ENCODE peak calls at places on chromosome 3, in four cellular contexts. One of them, this sample, is unnamed.

GRCh38 chr3:24688446-24689148 is 193.9 kb upstream of the THRB start:
- DNase-seq in A549: no peak
- DNase-seq in HepG2: peak; percentile 10
- DNase-seq in H1: no peak
- DNase-seq in this sample: no peak

GRCh38 chr3:169660709-169661566 is 2.6 kb downstream of the MECOM start:
- DNase-seq in A549: no peak
- DNase-seq in HepG2: no peak
- DNase-seq in H1: peak; percentile 52
- DNase-seq in this sample: no peak

GRCh38 chr3:66465034-66465433 is 35.8 kb downstream of the LRIG1 start:
- DNase-seq in A549: no peak
- DNase-seq in HepG2: no peak
- DNase-seq in H1: no peak
- DNase-seq in this sample: no peak

GRCh38 chr3:115146032-115146417 is 1.1 kb downstream of the ZBTB20 start:
- DNase-seq in A549: peak; percentile 56
- DNase-seq in HepG2: peak; percentile 59
- DNase-seq in H1: no peak
- DNase-seq in this sample: peak; percentile 17

GRCh38 chr3:117355566-117355965 is 646.0 kb downstream of the TUSC7 start:
- DNase-seq in A549: peak; percentile 3
- DNase-seq in HepG2: peak; percentile 2
- DNase-seq in H1: peak; percentile 51
- DNase-seq in this sample: no peak

GRCh38 chr3:131778526-131778925 is 256.3 kb downstream of the CPNE4 start:
- DNase-seq in A549: no peak
- DNase-seq in HepG2: no peak
- DNase-seq in H1: no peak
- DNase-seq in this sample: no peak

GRCh38 chr3:12395349-12396012 is 88.8 kb upstream of the TSEN2 start:
- DNase-seq in A549: no peak
- DNase-seq in HepG2: no peak
- DNase-seq in H1: no peak
- DNase-seq in this sample: no peak

GRCh38 chr3:36219398-36219797 is 160.9 kb upstream of the STAC start:
- DNase-seq in A549: no peak
- DNase-seq in HepG2: no peak
- DNase-seq in H1: no peak
- DNase-seq in this sample: no peak

GRCh38 chr3:19342428-19342827 is 194.1 kb downstream of the KCNH8 start:
- DNase-seq in A549: no peak
- DNase-seq in HepG2: no peak
- DNase-seq in H1: no peak
- DNase-seq in this sample: no peak

GRCh38 chr3:117510396-117510795 is 800.8 kb downstream of the TUSC7 start:
- DNase-seq in A549: no peak
- DNase-seq in HepG2: no peak
- DNase-seq in H1: no peak
- DNase-seq in this sample: no peak

GRCh38 chr3:20123121-20123652 is 62.8 kb downstream of the SGO1 start:
- DNase-seq in A549: no peak
- DNase-seq in HepG2: no peak
- DNase-seq in H1: no peak
- DNase-seq in this sample: no peak

GRCh38 chr3:188946837-188947236 is 224.9 kb upstream of the TPRG1 start:
- DNase-seq in A549: no peak
- DNase-seq in HepG2: no peak
- DNase-seq in H1: no peak
- DNase-seq in this sample: no peak

GRCh38 chr3:69095636-69096035 is 10.9 kb downstream of the ARL6IP5 start:
- DNase-seq in A549: no peak
- DNase-seq in HepG2: no peak
- DNase-seq in H1: no peak
- DNase-seq in this sample: no peak
- TF ChIP-seq RNF2 in A549: no peak
- TF ChIP-seq RNF2 in HepG2: no peak
- TF ChIP-seq RNF2 in H1: no peak
- TF ChIP-seq RNF2 in this sample: no peak

GRCh38 chr3:15217841-15218267 is 11.8 kb downstream of the CAPN7 start:
- DNase-seq in A549: no peak
- DNase-seq in HepG2: no peak
- DNase-seq in H1: no peak
- DNase-seq in this sample: no peak
- TF ChIP-seq CHD2 in A549: no peak
- TF ChIP-seq CHD2 in HepG2: no peak
- TF ChIP-seq CHD2 in H1: no peak
- TF ChIP-seq CHD2 in this sample: no peak

GRCh38 chr3:27678234-27678633 is 43.9 kb downstream of the EOMES start:
- DNase-seq in A549: no peak
- DNase-seq in HepG2: no peak
- DNase-seq in H1: no peak
- DNase-seq in this sample: no peak
- TF ChIP-seq RAD21 in A549: no peak
- TF ChIP-seq RAD21 in HepG2: no peak
- TF ChIP-seq RAD21 in H1: no peak
- TF ChIP-seq RAD21 in this sample: no peak

DNA sequence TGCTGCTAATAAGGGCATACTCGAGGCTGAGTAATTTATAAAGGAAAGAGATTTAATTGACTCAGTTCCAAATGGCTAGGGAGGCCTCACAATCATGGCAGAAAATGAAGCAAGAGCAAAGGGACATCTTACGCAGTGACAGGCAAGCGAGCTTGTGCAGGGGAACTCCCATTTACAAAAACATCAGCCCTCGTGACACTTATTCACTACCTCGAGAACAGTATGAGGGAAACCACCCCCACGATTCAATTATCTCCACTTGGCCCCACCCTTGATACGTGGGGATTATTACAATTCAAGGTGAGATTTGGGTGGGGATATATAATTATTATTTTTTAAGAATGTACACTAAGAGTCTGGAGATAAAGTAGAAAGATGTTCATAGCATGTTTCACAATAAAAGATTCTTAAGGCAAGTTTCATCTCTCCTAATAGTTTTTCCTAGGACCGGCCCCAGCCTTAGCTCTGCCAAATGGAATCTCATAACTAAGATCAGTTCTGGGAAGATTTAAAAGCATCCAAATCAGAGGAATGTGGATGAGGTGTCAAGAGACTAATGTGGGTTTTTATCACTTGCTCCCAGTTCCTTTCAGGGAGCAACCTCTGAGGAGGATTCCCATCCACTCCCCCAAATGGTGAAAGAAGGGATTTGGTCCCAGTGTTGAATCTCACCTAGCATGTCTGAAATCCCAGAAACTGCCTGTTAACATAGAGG is 221.0 kb downstream of the ZMAT3 start:
- DNase-seq in A549: no peak
- DNase-seq in HepG2: no peak
- DNase-seq in H1: no peak
- DNase-seq in this sample: no peak
- TF ChIP-seq RNF2 in A549: no peak
- TF ChIP-seq RNF2 in HepG2: no peak
- TF ChIP-seq RNF2 in H1: no peak
- TF ChIP-seq RNF2 in this sample: no peak

DNA sequence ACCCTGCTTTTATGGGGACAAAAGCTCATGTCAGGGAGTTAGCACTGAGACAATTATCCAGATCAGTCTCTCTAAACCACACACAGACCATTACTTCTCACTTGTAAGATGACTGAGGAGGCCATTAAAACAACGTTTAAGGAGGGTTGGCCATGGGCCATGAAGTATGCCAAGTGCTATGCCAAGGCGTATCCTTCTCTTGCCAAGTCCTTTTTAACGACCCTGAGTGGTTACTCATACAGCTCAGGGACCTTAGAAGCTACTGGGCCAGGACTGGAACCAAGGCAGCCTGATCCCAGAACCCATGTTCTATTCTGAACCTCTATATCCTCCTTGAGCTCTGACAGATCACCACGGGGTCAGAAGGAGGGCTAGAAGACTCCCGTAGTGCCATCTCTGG is 50.0 kb downstream of the NMNAT3 start:
- DNase-seq in A549: no peak
- DNase-seq in HepG2: no peak
- DNase-seq in H1: no peak
- DNase-seq in this sample: no peak
- TF ChIP-seq CHD2 in A549: no peak
- TF ChIP-seq CHD2 in HepG2: no peak
- TF ChIP-seq CHD2 in H1: no peak
- TF ChIP-seq CHD2 in this sample: no peak

GRCh38 chr3:60064210-60065178 is 1014.7 kb upstream of the CFAP20DC start:
- DNase-seq in A549: no peak
- DNase-seq in HepG2: no peak
- DNase-seq in H1: no peak
- DNase-seq in this sample: no peak
- TF ChIP-seq RAD21 in A549: no peak
- TF ChIP-seq RAD21 in HepG2: no peak
- TF ChIP-seq RAD21 in H1: no peak
- TF ChIP-seq RAD21 in this sample: no peak

DNA sequence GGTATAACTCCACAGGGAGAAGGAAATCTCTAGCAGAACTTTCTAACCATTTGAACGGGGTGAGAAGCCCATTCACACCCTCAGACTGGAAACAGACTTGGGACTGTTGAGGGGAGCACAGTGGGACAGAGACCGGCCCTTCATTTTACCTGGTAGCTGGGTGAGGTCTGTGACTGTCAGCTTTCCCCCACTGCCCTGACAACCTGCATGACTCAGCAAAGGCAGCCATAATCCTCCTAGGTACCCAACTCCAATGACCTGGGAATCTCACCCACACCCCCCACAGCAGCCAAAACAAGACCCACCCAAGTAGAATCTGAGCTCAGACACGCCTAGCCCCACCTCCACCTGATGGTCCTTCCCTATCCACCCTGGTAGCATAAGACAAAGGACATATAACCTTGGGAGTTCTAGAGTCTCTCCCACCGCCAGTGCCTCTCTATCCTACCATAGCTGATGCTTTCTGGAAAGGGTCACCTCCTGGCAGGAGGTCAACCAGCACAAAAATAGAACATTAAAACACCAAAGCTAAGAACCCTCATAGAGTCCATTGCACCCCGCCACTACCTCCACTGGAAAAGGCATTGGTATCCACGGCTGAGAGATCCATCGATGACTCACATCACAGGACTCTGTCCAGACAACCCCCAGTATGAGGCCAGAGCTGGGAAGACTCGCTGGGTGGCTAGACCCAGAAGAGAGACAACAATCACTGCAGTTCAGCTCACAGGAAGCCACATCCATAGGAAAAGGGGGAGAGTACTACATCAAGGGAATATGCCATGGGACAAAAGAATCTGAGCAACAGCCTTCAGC is 28.0 kb downstream of the SENP7 start:
- DNase-seq in A549: no peak
- DNase-seq in HepG2: no peak
- DNase-seq in H1: no peak
- DNase-seq in this sample: no peak
- TF ChIP-seq RNF2 in A549: no peak
- TF ChIP-seq RNF2 in HepG2: no peak
- TF ChIP-seq RNF2 in H1: no peak
- TF ChIP-seq RNF2 in this sample: no peak

GRCh38 chr3:170907519-170908234 is 760 bp downstream of the EIF5A2 start:
- DNase-seq in A549: peak; percentile 15
- DNase-seq in HepG2: peak; percentile 9
- DNase-seq in H1: peak; percentile 51
- DNase-seq in this sample: no peak
- TF ChIP-seq CHD2 in A549: no peak
- TF ChIP-seq CHD2 in HepG2: no peak
- TF ChIP-seq CHD2 in H1: no peak
- TF ChIP-seq CHD2 in this sample: no peak

DNA sequence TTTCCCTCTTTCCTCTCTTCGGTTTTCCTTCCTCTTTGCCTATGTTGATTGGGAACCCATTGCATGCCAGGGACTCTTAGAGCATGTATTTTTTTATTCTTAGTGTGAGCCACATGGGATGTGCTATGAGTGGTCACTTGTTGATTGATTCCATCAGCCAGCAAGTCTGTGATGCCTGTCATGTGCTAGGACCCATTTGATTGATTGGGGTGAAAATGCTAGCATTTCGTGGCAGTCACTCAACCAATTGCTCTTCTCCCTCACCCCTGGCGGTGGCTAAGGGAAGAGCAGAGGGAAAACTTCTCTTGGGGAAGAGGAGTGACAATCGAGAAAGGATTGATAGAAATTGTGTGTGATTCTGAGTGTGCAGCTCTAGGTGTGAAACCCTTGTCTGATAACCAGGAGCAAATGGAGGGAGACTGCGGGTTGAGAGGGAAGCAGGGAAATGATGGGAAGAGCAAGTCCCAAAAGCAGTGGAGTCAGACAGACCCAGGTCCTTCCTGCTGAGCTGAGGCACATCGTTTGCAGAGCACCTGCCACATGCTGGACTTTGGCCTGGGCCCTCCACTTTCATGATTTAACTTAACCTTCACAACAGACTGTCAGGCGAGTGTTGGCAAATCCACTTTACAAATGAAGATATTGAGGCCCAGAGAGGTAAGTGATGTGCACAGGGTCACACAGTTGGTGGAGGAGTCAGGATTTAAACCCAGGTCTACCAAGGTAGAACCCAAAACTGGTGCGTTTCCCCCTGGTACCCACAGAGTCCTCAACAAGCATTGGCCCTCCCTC is 40.0 kb downstream of the SLC6A11 start:
- DNase-seq in A549: peak; percentile 25
- DNase-seq in HepG2: peak; percentile 22
- DNase-seq in H1: peak; percentile 52
- DNase-seq in this sample: peak; percentile 18
- TF ChIP-seq RAD21 in A549: no peak
- TF ChIP-seq RAD21 in HepG2: no peak
- TF ChIP-seq RAD21 in H1: peak; percentile 35
- TF ChIP-seq RAD21 in this sample: no peak

DNA sequence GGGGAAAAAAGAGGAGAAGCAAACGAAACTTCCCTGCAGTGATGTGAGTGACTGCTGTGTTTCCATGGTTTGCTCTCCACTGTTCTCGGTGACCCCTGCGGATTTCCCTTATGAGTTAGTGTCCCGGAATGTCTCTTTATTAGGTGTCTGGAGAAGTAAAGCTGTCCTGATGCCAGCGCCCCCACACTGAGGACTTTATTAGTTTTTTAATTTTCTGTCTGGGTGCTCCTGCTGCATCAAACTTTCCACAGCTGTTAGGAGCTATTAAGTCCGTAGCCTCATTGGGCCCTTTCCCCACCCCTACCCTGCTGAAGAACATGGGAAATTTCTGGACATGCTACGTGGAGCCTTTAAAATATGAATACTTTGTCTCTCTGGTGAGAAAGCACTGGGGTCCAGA is 161.8 kb upstream of the HES1 start:
- DNase-seq in A549: no peak
- DNase-seq in HepG2: no peak
- DNase-seq in H1: no peak
- DNase-seq in this sample: no peak
- TF ChIP-seq RNF2 in A549: no peak
- TF ChIP-seq RNF2 in HepG2: no peak
- TF ChIP-seq RNF2 in H1: no peak
- TF ChIP-seq RNF2 in this sample: no peak

This sample was measured in K562.